ENCODE peak calls at places on chromosomes 5 and 9, in five cellular contexts. T is tibial nerve; S is central memory CD4-positive, alpha-beta T cell; B is naive thymus-derived CD8-positive, alpha-beta T cell; E is NCI-H1417. H is an unnamed sample.

GRCh38 chr9:124517600-124517999 is 10.4 kb upstream of the NR5A1 start:
- DNase-seq in T (no peak), S (no peak), B (no peak), E (no peak), H (peak; percentile 34)

GRCh38 chr9:133603165-133603927 is 5.8 kb downstream of the FAM163B start:
- DNase-seq in T (no peak), S (no peak), B (no peak), E (no peak), H (peak; percentile 47)

GRCh38 chr5:127369772-127370171 is 79.2 kb downstream of the MEGF10 start:
- DNase-seq in T (no peak), S (no peak), B (no peak), E (peak; percentile 19), H (no peak)

GRCh38 chr9:8364021-8364782 is 564.6 kb upstream of the DMAC1 start:
- DNase-seq in T (no peak), S (no peak), B (no peak), E (no peak), H (no peak)

GRCh38 chr9:122370303-122370702 is 521 bp upstream of the PTGS1 start:
- DNase-seq in T (no peak), S (no peak), B (no peak), E (no peak), H (no peak)

GRCh38 chr5:93583799-93584530 is 943 bp downstream of the NR2F1 start:
- DNase-seq in T (no peak), S (peak; percentile 34), B (no peak), E (peak; percentile 56), H (no peak)

GRCh38 chr5:74621492-74621891 is 19.0 kb downstream of the ENC1 start:
- DNase-seq in T (no peak), S (no peak), B (no peak), E (no peak), H (no peak)

GRCh38 chr5:95835682-95836405 is 13.3 kb upstream of the GLRX start:
- DNase-seq in T (no peak), S (no peak), B (no peak), E (no peak), H (no peak)

GRCh38 chr9:97046228-97046627 is 7.3 kb upstream of the CTSV start:
- DNase-seq in T (no peak), S (no peak), B (no peak), E (no peak), H (peak; percentile 22)

GRCh38 chr9:132557159-132557558 is 25.2 kb upstream of the BARHL1 start:
- DNase-seq in T (no peak), S (no peak), B (no peak), E (no peak), H (no peak)

GRCh38 chr5:37857696-37858095 is 17.9 kb upstream of the GDNF start:
- DNase-seq in T (no peak), S (no peak), B (no peak), E (no peak), H (no peak)

GRCh38 chr5:1736889-1737711 is 62.5 kb downstream of the MRPL36 start:
- DNase-seq in T (no peak), S (no peak), B (peak; percentile 12), E (no peak), H (no peak)

GRCh38 chr9:37913480-37914153 is 9.7 kb upstream of the SLC25A51 start:
- DNase-seq in T (peak; percentile 75), S (peak; percentile 61), B (peak; percentile 73), E (peak; percentile 71), H (peak; percentile 79)

GRCh38 chr5:59810041-59810440 is 83.5 kb downstream of the PDE4D start:
- DNase-seq in T (peak; percentile 59), S (peak; percentile 34), B (peak; percentile 35), E (peak; percentile 85), H (peak; percentile 78)

GRCh38 chr5:68255305-68256130 is 40.0 kb downstream of the PIK3R1 start:
- DNase-seq in T (no peak), S (peak; percentile 80), B (peak; percentile 23), E (no peak), H (no peak)

GRCh38 chr5:79985288-79985687 is 5.8 kb downstream of the MTX3 start:
- DNase-seq in T (no peak), S (no peak), B (no peak), E (no peak), H (no peak)

GRCh38 chr5:58114324-58114723 is 345.6 kb downstream of the PLK2 start:
- DNase-seq in T (no peak), S (no peak), B (no peak), E (no peak), H (no peak)